ENCODE peak calls at places on chromosomes 11 and 22, in eight cellular contexts. T is colonic mucosa, H is BE2C, Z is choroid plexus epithelial cell, I is neural progenitor cell, F is osteocyte, K is left lung, U is Peyer's patch. D is an unnamed sample.

GRCh38 chr22:50286275-50286674 is 16.1 kb upstream of the MAPK11 start:
- DNase-seq in I (no peak), Z (no peak), F (no peak), U (no peak), H (no peak), K (no peak), T (no peak), D (no peak)

GRCh38 chr11:131749100-131749499 is 378.7 kb downstream of the NTM start:
- DNase-seq in U (no peak), Z (peak; percentile 89), H (no peak), I (no peak), K (no peak), T (no peak), F (no peak), D (no peak)

GRCh38 chr11:57312511-57313021 is 12.2 kb downstream of the TNKS1BP1 start:
- DNase-seq in F (no peak), I (no peak), K (peak; percentile 35), T (peak; percentile 44), U (peak; percentile 54), H (no peak), Z (no peak), D (no peak)

GRCh38 chr11:35525501-35526175 is at the start of gene PAMR1:
- DNase-seq in Z (peak; percentile 93), T (peak; percentile 32), K (peak; percentile 61), F (peak; percentile 4), I (peak; percentile 87), H (no peak), U (peak; percentile 51), D (no peak)

GRCh38 chr11:12706531-12707499 is 32.6 kb downstream of the TEAD1 start:
- DNase-seq in H (peak; percentile 40), U (no peak), F (no peak), Z (peak; percentile 75), I (no peak), K (no peak), T (peak; percentile 67), D (no peak)

GRCh38 chr22:43118953-43119458 is 8.5 kb downstream of the BIK start:
- DNase-seq in U (no peak), F (no peak), T (peak; percentile 62), I (no peak), H (peak; percentile 75), Z (no peak), K (no peak), D (no peak)

GRCh38 chr11:92276773-92277172 is 52.2 kb downstream of the FAT3 start:
- DNase-seq in H (no peak), K (no peak), U (no peak), I (no peak), F (no peak), T (no peak), Z (peak; percentile 41), D (no peak)

GRCh38 chr11:19714387-19715363 is 2.0 kb downstream of the NAV2 start:
- DNase-seq in U (no peak), H (no peak), I (peak; percentile 49), K (no peak), T (no peak), Z (peak; percentile 44), F (no peak), D (no peak)

GRCh38 chr11:134393638-134394037 is 18.4 kb downstream of the B3GAT1 start:
- DNase-seq in K (no peak), I (peak; percentile 64), Z (no peak), U (no peak), H (peak; percentile 64), T (peak; percentile 20), F (no peak), D (no peak)

GRCh38 chr11:134464196-134464595 is 52.2 kb upstream of the B3GAT1 start:
- DNase-seq in Z (no peak), I (peak; percentile 39), H (no peak), T (no peak), F (no peak), U (peak; percentile 8), K (no peak), D (no peak)

GRCh38 chr22:41447435-41448188 is 1.0 kb upstream of the TOB2 start:
- DNase-seq in H (peak; percentile 85), F (peak; percentile 90), Z (peak; percentile 71), K (peak; percentile 77), T (peak; percentile 74), U (peak; percentile 83), I (peak; percentile 90), D (peak; percentile 67)

GRCh38 chr22:43313497-43314474 is 29.4 kb downstream of the SCUBE1 start:
- DNase-seq in H (peak; percentile 64), Z (no peak), I (peak; percentile 28), U (no peak), T (no peak), F (no peak), K (no peak), D (no peak)

GRCh38 chr11:64582885-64583284 is 8.1 kb upstream of the SLC22A12 start:
- DNase-seq in T (no peak), U (peak; percentile 26), I (no peak), F (no peak), Z (no peak), K (no peak), H (no peak), D (no peak)

GRCh38 chr11:133598879-133599278 is 66.6 kb upstream of the OPCML start:
- DNase-seq in K (no peak), H (no peak), I (peak; percentile 8), U (no peak), Z (no peak), T (no peak), F (no peak), D (no peak)

DNA sequence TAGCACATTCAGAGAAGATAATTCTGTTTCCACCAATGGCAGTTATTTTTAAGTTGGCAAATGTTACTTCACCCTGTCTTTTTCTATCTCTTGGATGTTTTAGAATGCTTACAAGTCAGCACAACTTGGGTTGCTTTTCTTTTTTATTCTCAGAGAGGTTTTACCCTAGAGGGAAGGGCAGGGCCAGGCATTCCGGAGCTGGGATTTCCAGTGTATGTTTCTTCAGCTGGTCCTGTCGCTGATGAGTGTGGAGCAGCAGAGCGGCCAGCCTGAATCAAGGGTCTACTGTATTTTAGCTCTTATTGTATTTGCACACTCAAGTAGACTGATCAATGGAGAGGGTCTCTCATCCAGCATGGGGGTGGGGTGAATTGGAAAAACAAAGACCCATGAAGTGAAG is 162.4 kb upstream of the ARHGAP20 start:
- DNase-seq in T (no peak), K (no peak), H (no peak), U (no peak), F (no peak), Z (no peak), I (no peak), D (no peak)
- TF ChIP-seq CTCF in T (no peak), K (no peak), H (no peak), U (no peak), F (no peak), Z (no peak), I (no peak), D (no peak)

GRCh38 chr11:10881892-10882291 is 24.0 kb upstream of the ZBED5 start:
- DNase-seq in T (peak; percentile 51), H (no peak), Z (no peak), F (no peak), U (no peak), I (no peak), K (no peak), D (no peak)

GRCh38 chr11:10875430-10876021 is 17.7 kb upstream of the ZBED5 start:
- DNase-seq in H (no peak), F (no peak), U (no peak), T (no peak), Z (no peak), K (no peak), I (no peak), D (no peak)

GRCh38 chr11:10876168-10876567 is 18.3 kb upstream of the ZBED5 start:
- DNase-seq in I (no peak), F (no peak), K (no peak), Z (no peak), H (no peak), T (no peak), U (no peak), D (no peak)

DNA sequence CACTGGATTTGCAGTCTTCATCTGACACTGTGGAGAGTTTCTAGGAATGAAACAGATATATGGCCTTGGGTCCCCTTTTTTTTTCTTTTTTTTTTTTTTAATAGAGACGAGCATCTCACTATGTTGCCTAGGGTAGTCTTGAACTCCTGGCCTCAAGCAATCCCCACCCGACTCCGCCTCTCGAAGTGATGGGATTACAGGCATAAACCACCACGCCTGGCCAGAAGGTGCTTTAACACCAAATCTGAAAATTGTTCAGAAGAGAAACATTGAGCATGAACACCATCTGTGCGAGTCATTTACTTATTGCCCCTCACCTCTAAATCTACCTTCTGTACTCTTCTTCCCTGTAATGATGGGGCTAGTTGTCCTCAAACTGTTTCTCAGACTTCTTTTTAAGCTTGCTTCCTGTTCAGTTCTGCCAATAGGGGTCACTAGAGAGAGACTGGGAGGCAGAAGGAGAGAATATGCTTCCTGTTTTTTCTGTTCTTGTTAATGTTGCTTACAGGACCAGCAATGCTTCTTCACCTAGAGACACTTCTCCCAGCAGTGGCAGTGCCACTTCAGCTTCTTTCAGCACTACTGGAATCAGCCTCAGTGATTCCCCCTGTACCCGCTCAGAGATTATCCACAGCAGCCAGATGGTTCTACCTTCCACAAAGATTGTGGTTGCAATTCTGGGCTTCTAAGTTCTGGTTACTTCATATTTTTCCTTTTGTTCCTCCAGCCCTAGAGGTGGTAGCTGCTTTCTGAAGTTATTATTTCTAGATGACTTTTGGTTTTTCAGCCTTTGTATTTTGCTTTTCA is 20.8 kb upstream of the ZBED5 start:
- DNase-seq in T (peak; percentile 61), K (no peak), U (no peak), F (no peak), H (no peak), Z (peak; percentile 89), I (peak; percentile 70), D (no peak)
- TF ChIP-seq CTCF in T (peak; percentile 64), K (peak; percentile 65), U (peak; percentile 73), F (peak; percentile 65), H (peak; percentile 77), Z (peak; percentile 87), I (peak; percentile 77), D (no peak)

GRCh38 chr11:102151784-102152525 is 41.7 kb downstream of the YAP1 start:
- DNase-seq in H (no peak), T (no peak), I (no peak), U (no peak), F (no peak), K (no peak), Z (no peak), D (no peak)

GRCh38 chr11:102144357-102145342 is 34.4 kb downstream of the YAP1 start:
- DNase-seq in I (peak; percentile 15), K (no peak), F (no peak), U (no peak), Z (peak; percentile 78), T (peak; percentile 58), H (no peak), D (no peak)

GRCh38 chr11:102147031-102147430 is 36.8 kb downstream of the YAP1 start:
- DNase-seq in Z (no peak), H (no peak), I (no peak), F (no peak), K (no peak), U (no peak), T (no peak), D (no peak)

GRCh38 chr11:102147632-102148031 is 37.4 kb downstream of the YAP1 start:
- DNase-seq in T (no peak), H (no peak), F (no peak), Z (no peak), I (no peak), U (no peak), K (no peak), D (no peak)

GRCh38 chr11:102148059-102148458 is 37.8 kb downstream of the YAP1 start:
- DNase-seq in Z (no peak), K (no peak), T (no peak), I (no peak), U (no peak), H (no peak), F (no peak), D (no peak)
- TF ChIP-seq CTCF in Z (no peak), K (no peak), T (no peak), I (no peak), U (no peak), H (no peak), F (no peak), D (no peak)

GRCh38 chr22:22397875-22398524 is 110.5 kb downstream of the ZNF280B start:
- DNase-seq in I (no peak), T (no peak), H (no peak), K (no peak), U (no peak), F (no peak), Z (no peak), D (no peak)
- TF ChIP-seq CTCF in I (no peak), T (no peak), H (no peak), K (no peak), U (no peak), F (no peak), Z (no peak), D (no peak)